ENCODE peak calls at places on chromosomes 4 and X, in nine cellular contexts. S is GM13977, P is heart left ventricle, Z is GM10248, N is pancreas, L is nephron progenitor cell, E is PC-9, X is activated B cell treated with CpG ODN at 0.5 μM for 24 hours, Q is cardiac fibroblast. K is an unnamed sample.
A peak's percentile ranks its signal among the peaks of the same experiment; 100 is the strongest.

GRCh38 chrX:153970398-153971123 is 1.1 kb downstream of the HCFC1 start:
- DNase-seq in Z (peak; percentile 60), X (no peak), Q (peak; percentile 79), L (peak; percentile 54), E (peak; percentile 33), N (no peak), S (peak; percentile 71), P (peak; percentile 64), K (no peak)

GRCh38 chr4:111641813-111642579 is 503.3 kb upstream of the FAM241A start:
- DNase-seq in N (no peak), Q (peak; percentile 92), Z (peak; percentile 53), X (no peak), P (no peak), L (peak; percentile 63), E (peak; percentile 68), S (peak; percentile 54), K (no peak)

GRCh38 chr4:102263024-102263787 is 82.1 kb downstream of the SLC39A8 start:
- DNase-seq in P (no peak), N (no peak), X (no peak), Q (peak; percentile 54), Z (peak; percentile 42), L (no peak), E (peak; percentile 5), S (peak; percentile 57), K (no peak)

GRCh38 chr4:172127168-172127567 is 314.0 kb downstream of the GALNTL6 start:
- DNase-seq in S (no peak), Z (no peak), P (no peak), E (no peak), Q (no peak), L (no peak), N (no peak), X (no peak), K (no peak)

GRCh38 chrX:24498181-24498580 is 33.1 kb downstream of the PDK3 start:
- DNase-seq in X (no peak), N (no peak), P (peak; percentile 26), S (no peak), L (no peak), Q (peak; percentile 22), Z (no peak), E (no peak), K (peak; percentile 9)

GRCh38 chr4:145840162-145840768 is 98.4 kb downstream of the ZNF827 start:
- DNase-seq in X (no peak), N (no peak), L (no peak), Z (peak; percentile 45), E (no peak), P (no peak), S (peak; percentile 50), Q (peak; percentile 69), K (no peak)

GRCh38 chr4:79917246-79917645 is 155.8 kb downstream of the ANTXR2 start:
- DNase-seq in P (peak; percentile 29), Q (peak; percentile 71), Z (peak; percentile 20), S (peak; percentile 17), E (peak; percentile 28), X (peak; percentile 25), N (no peak), L (peak; percentile 24), K (peak; percentile 9)

GRCh38 chr4:80266902-80267380 is 477 bp downstream of the FGF5 start:
- DNase-seq in Q (peak; percentile 56), S (no peak), L (peak; percentile 48), E (no peak), Z (no peak), P (no peak), X (no peak), N (peak; percentile 56), K (no peak)

GRCh38 chrX:123807825-123808416 is 51.9 kb upstream of the XIAP start:
- DNase-seq in Q (peak; percentile 15), Z (no peak), E (no peak), L (no peak), X (no peak), S (no peak), P (no peak), N (no peak), K (no peak)

GRCh38 chr4:128427832-128428366 is 140.3 kb upstream of the PGRMC2 start:
- DNase-seq in P (peak; percentile 41), E (peak; percentile 80), N (no peak), L (no peak), X (no peak), Q (peak; percentile 86), Z (no peak), S (no peak), K (no peak)

GRCh38 chr4:74109894-74110605 is 11.1 kb upstream of the CXCL2 start:
- DNase-seq in L (no peak), N (no peak), Q (peak; percentile 84), E (peak; percentile 18), Z (no peak), P (no peak), S (no peak), X (no peak), K (no peak)

GRCh38 chrX:54288277-54288676 is 69.6 kb downstream of the WNK3 start:
- DNase-seq in Z (no peak), N (no peak), L (no peak), P (no peak), E (no peak), X (no peak), S (no peak), Q (peak; percentile 8), K (no peak)

GRCh38 chr4:41156574-41156973 is 57.8 kb downstream of the APBB2 start:
- DNase-seq in L (no peak), P (no peak), S (no peak), Z (no peak), Q (peak; percentile 48), E (no peak), X (no peak), N (no peak), K (no peak)

GRCh38 chr4:67721770-67722597 is 21.0 kb upstream of the UBA6 start:
- DNase-seq in L (no peak), E (peak; percentile 39), P (no peak), N (no peak), S (no peak), X (no peak), Z (no peak), Q (peak; percentile 26), K (no peak)

GRCh38 chr4:67725981-67726380 is 25.0 kb upstream of the UBA6 start:
- DNase-seq in Q (no peak), E (no peak), X (no peak), N (no peak), S (no peak), P (no peak), L (no peak), Z (no peak), K (no peak)

GRCh38 chr4:67725132-67725531 is 24.2 kb upstream of the UBA6 start:
- DNase-seq in N (no peak), E (no peak), S (no peak), L (no peak), P (no peak), X (no peak), Q (peak; percentile 18), Z (no peak), K (no peak)

GRCh38 chr4:67721317-67721769 is 20.4 kb upstream of the UBA6 start:
- DNase-seq in X (no peak), P (no peak), N (no peak), Q (peak; percentile 43), L (no peak), S (no peak), Z (no peak), E (no peak), K (no peak)

GRCh38 chr4:67723949-67724348 is 23.0 kb upstream of the UBA6 start:
- DNase-seq in L (no peak), Q (no peak), Z (no peak), P (no peak), E (no peak), N (no peak), X (no peak), S (no peak), K (no peak)
- TF ChIP-seq CTCF in L (no peak), Q (no peak), Z (no peak), P (no peak), E (no peak), N (no peak), X (no peak), S (no peak), K (no peak)

DNA sequence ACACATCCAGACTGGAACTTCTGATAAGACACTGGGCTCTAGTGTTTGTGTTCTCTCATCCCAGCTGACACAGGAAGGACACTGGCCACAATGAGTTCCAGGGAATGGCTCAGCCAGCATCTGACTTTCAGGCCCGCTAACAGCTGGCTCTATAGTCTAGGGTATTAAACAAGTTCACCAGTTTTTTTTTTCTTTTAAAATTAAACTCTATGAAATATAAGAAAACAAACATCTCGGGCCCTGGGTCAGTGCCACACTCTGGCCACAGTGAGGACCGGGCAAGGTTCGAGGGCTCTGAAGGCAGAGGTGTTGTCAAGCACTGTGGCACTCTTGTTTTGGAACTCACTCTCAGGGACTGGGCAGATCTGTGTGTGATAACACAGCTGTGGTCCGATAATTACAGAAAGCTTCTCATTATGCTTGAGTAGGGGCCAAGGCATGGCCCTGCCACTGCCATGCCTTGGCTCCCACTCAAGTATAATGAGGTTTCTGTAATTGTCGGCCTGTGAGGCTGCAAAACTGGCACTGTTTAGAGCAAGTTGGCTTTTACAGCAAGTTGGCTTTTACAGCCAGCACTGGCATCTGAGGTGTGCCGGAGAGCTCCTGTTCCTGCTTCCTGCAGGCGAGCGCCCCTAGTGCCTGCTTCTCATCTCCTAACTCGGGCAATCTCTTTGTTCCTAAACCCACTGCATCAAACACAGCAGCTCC is 62.8 kb downstream of the PPP1R2C start:
- DNase-seq in N (peak; percentile 77), Q (no peak), Z (no peak), X (no peak), L (peak; percentile 64), E (peak; percentile 6), P (peak; percentile 43), S (no peak), K (peak; percentile 40)
- TF ChIP-seq CTCF in N (peak; percentile 48), Q (peak; percentile 11), Z (no peak), X (no peak), L (peak; percentile 72), E (no peak), P (peak; percentile 22), S (no peak), K (peak; percentile 27)

GRCh38 chr4:38040619-38041018 is 80.4 kb downstream of the PTTG2 start:
- DNase-seq in S (no peak), Z (no peak), P (no peak), N (no peak), X (no peak), E (no peak), Q (no peak), L (no peak), K (no peak)
- TF ChIP-seq CTCF in S (no peak), Z (no peak), P (no peak), N (no peak), X (no peak), E (no peak), Q (no peak), L (no peak), K (no peak)

DNA sequence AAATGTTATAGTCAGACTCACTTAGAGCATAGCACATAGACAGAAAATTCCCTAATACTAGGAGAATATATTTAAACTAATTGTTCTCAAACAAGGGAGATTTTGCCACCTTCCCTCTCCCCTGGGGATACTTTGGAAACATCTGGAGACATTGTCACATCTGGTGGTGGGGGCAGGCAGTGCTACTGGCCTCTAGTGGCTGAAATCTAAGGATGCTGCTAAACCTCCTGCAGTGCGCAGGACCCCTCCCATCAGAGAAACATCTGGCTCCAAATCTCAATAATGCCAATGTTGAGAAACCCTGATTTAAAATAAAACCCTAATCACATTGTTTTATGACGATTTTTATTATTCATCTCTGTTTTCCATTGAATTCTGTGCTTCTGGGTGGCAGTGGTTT is 244.9 kb downstream of the FRMPD4 start:
- DNase-seq in X (no peak), N (no peak), E (no peak), Z (no peak), L (no peak), S (no peak), P (no peak), Q (no peak), K (no peak)
- TF ChIP-seq CTCF in X (no peak), N (no peak), E (peak; percentile 24), Z (no peak), L (peak; percentile 32), S (peak; percentile 23), P (no peak), Q (peak; percentile 33), K (no peak)

K was measured in CD8-positive, alpha-beta T cell.